ENCODE peak calls at places on chromosome 22, in five cellular contexts. One of them, this sample, is unnamed.

GRCh38 chr22:29332886-29333496 is 17.5 kb upstream of the RASL10A start:
- DNase-seq in gastrocnemius medialis: no peak
- DNase-seq in endothelial cell: no peak
- DNase-seq in stomach: no peak
- DNase-seq in lower lobe of right lung: no peak
- DNase-seq in this sample: no peak

GRCh38 chr22:23753371-23753770 is 854 bp downstream of the VPREB3 start:
- DNase-seq in gastrocnemius medialis: no peak
- DNase-seq in endothelial cell: no peak
- DNase-seq in stomach: no peak
- DNase-seq in lower lobe of right lung: no peak
- DNase-seq in this sample: no peak

GRCh38 chr22:49970528-49971231 is 10.1 kb downstream of the PIM3 start:
- DNase-seq in gastrocnemius medialis: peak
- DNase-seq in endothelial cell: peak
- DNase-seq in stomach: peak
- DNase-seq in lower lobe of right lung: peak
- DNase-seq in this sample: peak

GRCh38 chr22:38935023-38935422 is 22.4 kb upstream of the APOBEC3A start:
- DNase-seq in gastrocnemius medialis: peak
- DNase-seq in endothelial cell: no peak
- DNase-seq in stomach: peak
- DNase-seq in lower lobe of right lung: peak
- DNase-seq in this sample: no peak

GRCh38 chr22:44325718-44326548 is 13.2 kb upstream of the SHISAL1 start:
- DNase-seq in gastrocnemius medialis: no peak
- DNase-seq in endothelial cell: no peak
- DNase-seq in stomach: no peak
- DNase-seq in lower lobe of right lung: no peak
- DNase-seq in this sample: no peak

GRCh38 chr22:20268350-20269012 is 363 bp upstream of the RTN4R start:
- DNase-seq in gastrocnemius medialis: no peak
- DNase-seq in endothelial cell: peak
- DNase-seq in stomach: peak
- DNase-seq in lower lobe of right lung: peak
- DNase-seq in this sample: peak

GRCh38 chr22:22397875-22398524 is 110.5 kb downstream of the ZNF280B start:
- DNase-seq in gastrocnemius medialis: no peak
- DNase-seq in endothelial cell: no peak
- DNase-seq in stomach: no peak
- DNase-seq in lower lobe of right lung: no peak
- DNase-seq in this sample: no peak

GRCh38 chr22:48192071-48192470 is 1429.6 kb downstream of the TBC1D22A start:
- DNase-seq in gastrocnemius medialis: no peak
- DNase-seq in endothelial cell: no peak
- DNase-seq in stomach: no peak
- DNase-seq in lower lobe of right lung: no peak
- DNase-seq in this sample: no peak

GRCh38 chr22:24486501-24486921 is 8.6 kb upstream of the UPB1 start:
- DNase-seq in gastrocnemius medialis: no peak
- DNase-seq in endothelial cell: no peak
- DNase-seq in stomach: no peak
- DNase-seq in lower lobe of right lung: no peak
- DNase-seq in this sample: no peak

GRCh38 chr22:19319281-19319680 is 27.8 kb upstream of the CLTCL1 start:
- DNase-seq in gastrocnemius medialis: no peak
- DNase-seq in endothelial cell: no peak
- DNase-seq in stomach: no peak
- DNase-seq in lower lobe of right lung: no peak
- DNase-seq in this sample: no peak

GRCh38 chr22:47656806-47657205 is 894.4 kb downstream of the TBC1D22A start:
- DNase-seq in gastrocnemius medialis: no peak
- DNase-seq in endothelial cell: no peak
- DNase-seq in stomach: no peak
- DNase-seq in lower lobe of right lung: no peak
- DNase-seq in this sample: no peak

GRCh38 chr22:49632199-49633009 is 195.3 kb downstream of the BRD1 start:
- DNase-seq in gastrocnemius medialis: peak
- DNase-seq in endothelial cell: peak
- DNase-seq in stomach: peak
- DNase-seq in lower lobe of right lung: peak
- DNase-seq in this sample: peak

GRCh38 chr22:23767673-23768548 is at the start of gene CHCHD10:
- DNase-seq in gastrocnemius medialis: peak
- DNase-seq in endothelial cell: peak
- DNase-seq in stomach: peak
- DNase-seq in lower lobe of right lung: peak
- DNase-seq in this sample: peak

GRCh38 chr22:31533391-31533790 is 37.1 kb downstream of the SFI1 start:
- DNase-seq in gastrocnemius medialis: no peak
- DNase-seq in endothelial cell: no peak
- DNase-seq in stomach: no peak
- DNase-seq in lower lobe of right lung: no peak
- DNase-seq in this sample: no peak

GRCh38 chr22:24599514-24599913 is 3.5 kb upstream of the GGT1 start:
- DNase-seq in gastrocnemius medialis: no peak
- DNase-seq in endothelial cell: no peak
- DNase-seq in stomach: no peak
- DNase-seq in lower lobe of right lung: no peak
- DNase-seq in this sample: peak

GRCh38 chr22:30386608-30386959 is 627 bp downstream of the RNF215 start:
- DNase-seq in gastrocnemius medialis: no peak
- DNase-seq in endothelial cell: no peak
- DNase-seq in stomach: no peak
- DNase-seq in lower lobe of right lung: no peak
- DNase-seq in this sample: no peak